ENCODE peak calls at places on chromosomes 3 and 15, in ten cellular contexts. L, Z, E, S, P, U, I, A, K and F are unnamed samples.

GRCh38 chr15:65033659-65034269 is 4.3 kb upstream of the MTFMT start:
- DNase-seq in I (peak), U (peak), K (no peak), S (no peak), P (peak), A (peak), E (no peak), Z (peak), L (peak), F (peak)

GRCh38 chr3:186022931-186023330 is 85.1 kb upstream of the TRA2B start:
- DNase-seq in L (no peak), S (no peak), K (no peak), P (no peak), E (no peak), A (no peak), U (no peak), Z (no peak), I (no peak), F (no peak)

GRCh38 chr3:177005718-177006405 is 191.4 kb downstream of the TBL1XR1 start:
- DNase-seq in I (no peak), L (no peak), A (no peak), S (no peak), K (no peak), E (no peak), P (no peak), Z (no peak), U (no peak), F (no peak)

GRCh38 chr3:149115114-149115513 is 14.3 kb upstream of the HPS3 start:
- DNase-seq in P (no peak), S (no peak), K (no peak), E (no peak), I (no peak), L (no peak), A (no peak), Z (no peak), U (no peak), F (no peak)

GRCh38 chr15:82307714-82308081 is 41.6 kb downstream of the GOLGA6L10 start:
- DNase-seq in E (no peak), A (no peak), S (no peak), U (no peak), Z (no peak), L (no peak), K (no peak), I (no peak), P (no peak), F (no peak)

GRCh38 chr15:73633991-73634495 is 854 bp upstream of the NPTN start:
- DNase-seq in K (no peak), L (peak), A (peak), I (peak), Z (no peak), S (no peak), E (peak), U (peak), P (peak), F (peak)

GRCh38 chr15:77009646-77010311 is 14.9 kb downstream of the PSTPIP1 start:
- DNase-seq in S (no peak), U (peak), Z (no peak), P (peak), I (peak), A (peak), K (no peak), E (no peak), L (no peak), F (no peak)

GRCh38 chr3:186427627-186428026 is 65.6 kb upstream of the DGKG start:
- DNase-seq in L (no peak), S (no peak), I (peak), P (peak), U (no peak), E (no peak), A (no peak), K (no peak), Z (no peak), F (no peak)

GRCh38 chr3:159848348-159849118 is 140.1 kb upstream of the IL12A start:
- DNase-seq in E (no peak), K (no peak), P (no peak), U (no peak), L (no peak), I (no peak), A (no peak), Z (no peak), S (no peak), F (no peak)

GRCh38 chr3:126522363-126522788 is 1.6 kb upstream of the CHST13 start:
- DNase-seq in K (no peak), E (peak), A (peak), L (peak), P (peak), S (no peak), I (peak), U (no peak), Z (peak), F (peak)

GRCh38 chr3:14921811-14922705 is 25.3 kb upstream of the NR2C2 start:
- DNase-seq in P (peak), A (peak), U (peak), L (no peak), S (no peak), K (no peak), E (no peak), I (no peak), Z (no peak), F (no peak)

GRCh38 chr3:120506076-120506827 is 55.5 kb upstream of the FSTL1 start:
- DNase-seq in K (no peak), E (no peak), Z (no peak), I (no peak), A (no peak), P (peak), L (no peak), U (no peak), S (no peak), F (no peak)

GRCh38 chr3:154795582-154795981 is 284.5 kb upstream of the MME start:
- DNase-seq in L (peak), I (peak), Z (no peak), E (no peak), K (no peak), A (peak), P (peak), U (peak), S (no peak), F (peak)